ENCODE peak calls at places on chromosomes 12 and 14, in six cellular contexts. G is HCT116, E is HepG2, N is H1, P is K562, R is GM12878. K is an unnamed sample.

GRCh38 chr14:67270354-67270753 is 29.1 kb downstream of the PALS1 start:
- DNase-seq in G (no peak), E (no peak), N (no peak), P (no peak), R (no peak), K (no peak)

GRCh38 chr12:57764662-57765002 is 2.2 kb downstream of the CYP27B1 start:
- DNase-seq in G (no peak), E (no peak), N (peak), P (no peak), R (no peak), K (no peak)

GRCh38 chr14:94447986-94448808 is 4.4 kb downstream of the SERPINA11 start:
- DNase-seq in G (no peak), E (no peak), N (no peak), P (no peak), R (no peak), K (no peak)

GRCh38 chr12:130529781-130530180 is 186.3 kb downstream of the RIMBP2 start:
- DNase-seq in G (no peak), E (no peak), N (no peak), P (no peak), R (no peak), K (no peak)

GRCh38 chr12:97754306-97754705 is 291.7 kb downstream of the RMST start:
- DNase-seq in G (no peak), E (no peak), N (no peak), P (no peak), R (no peak), K (no peak)

GRCh38 chr12:69527506-69528272 is 57.5 kb downstream of the FRS2 start:
- DNase-seq in G (no peak), E (no peak), N (no peak), P (no peak), R (no peak), K (no peak)

GRCh38 chr12:122087431-122088180 is 9.1 kb downstream of the MLXIP start:
- DNase-seq in G (no peak), E (no peak), N (no peak), P (no peak), R (no peak), K (no peak)

GRCh38 chr14:79576434-79576833 is 634.9 kb downstream of the DIO2 start:
- DNase-seq in G (no peak), E (no peak), N (no peak), P (no peak), R (no peak), K (no peak)

GRCh38 chr12:67193705-67194104 is 75.5 kb upstream of the CAND1 start:
- DNase-seq in G (no peak), E (peak), N (peak), P (peak), R (no peak), K (peak)

GRCh38 chr12:52139579-52140062 is 52.2 kb downstream of the KRT80 start:
- DNase-seq in G (no peak), E (no peak), N (peak), P (peak), R (no peak), K (no peak)

GRCh38 chr14:61342941-61343340 is 21.6 kb downstream of the PRKCH start:
- DNase-seq in G (no peak), E (no peak), N (no peak), P (no peak), R (no peak), K (no peak)
- H3K4me3 ChIP-seq in G (no peak), E (no peak), N (no peak), P (no peak), R (peak), K (no peak)

GRCh38 chr14:74500417-74501134 is 7.0 kb downstream of the ISCA2 start:
- DNase-seq in G (no peak), E (no peak), N (no peak), P (no peak), R (no peak), K (no peak)
- TF ChIP-seq ZNF274 in G (no peak), E (no peak), N (no peak), P (no peak), R (no peak), K (no peak)

GRCh38 chr14:23237772-23238594 is at the start of gene RNF212B:
- DNase-seq in G (peak), E (peak), N (peak), P (peak), R (no peak), K (peak)
- H3K4me3 ChIP-seq in G (peak), E (peak), N (peak), P (peak), R (no peak), K (peak)

GRCh38 chr12:131770120-131770519 is 58.1 kb upstream of the MMP17 start:
- DNase-seq in G (no peak), E (no peak), N (no peak), P (no peak), R (no peak), K (no peak)

GRCh38 chr12:131775124-131775903 is 52.9 kb upstream of the MMP17 start:
- DNase-seq in G (no peak), E (no peak), N (no peak), P (no peak), R (no peak), K (no peak)

GRCh38 chr12:131774576-131774975 is 53.6 kb upstream of the MMP17 start:
- DNase-seq in G (no peak), E (no peak), N (no peak), P (no peak), R (no peak), K (no peak)

GRCh38 chr12:131775904-131776889 is 52.0 kb upstream of the MMP17 start:
- DNase-seq in G (no peak), E (no peak), N (no peak), P (no peak), R (peak), K (no peak)

GRCh38 chr12:131773582-131774221 is 54.5 kb upstream of the MMP17 start:
- DNase-seq in G (no peak), E (no peak), N (no peak), P (no peak), R (peak), K (no peak)
- TF ChIP-seq ZNF274 in G (no peak), E (no peak), N (no peak), P (no peak), R (no peak), K (no peak)

DNA sequence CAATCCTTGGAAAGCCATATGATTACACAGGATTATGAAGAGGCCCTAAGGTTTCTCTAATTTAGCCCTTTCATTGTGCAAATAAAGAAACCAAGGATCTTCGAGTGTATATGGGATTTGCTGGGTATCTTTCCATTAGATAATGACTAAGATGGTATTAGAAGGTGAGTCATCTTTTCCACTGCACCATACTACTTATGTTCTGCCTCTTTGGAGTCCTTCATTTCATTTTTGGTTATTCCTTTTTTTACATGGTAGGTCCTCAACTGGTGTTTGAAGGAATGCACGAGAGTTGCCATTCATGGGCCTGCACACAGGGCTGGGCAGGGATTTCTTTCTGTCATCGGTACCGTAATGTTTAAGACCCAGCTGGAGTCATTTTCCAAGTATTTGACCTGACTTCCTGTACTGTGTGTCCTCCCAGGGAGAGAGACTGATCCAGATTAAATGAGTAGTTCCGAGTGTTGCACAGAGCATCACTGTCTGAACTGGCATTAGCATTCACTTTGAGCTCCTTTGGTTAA is 85.7 kb downstream of the BORCS5 start:
- DNase-seq in G (peak), E (no peak), N (no peak), P (peak), R (no peak), K (no peak)
- H3K4me3 ChIP-seq in G (no peak), E (no peak), N (no peak), P (no peak), R (no peak), K (no peak)

DNA sequence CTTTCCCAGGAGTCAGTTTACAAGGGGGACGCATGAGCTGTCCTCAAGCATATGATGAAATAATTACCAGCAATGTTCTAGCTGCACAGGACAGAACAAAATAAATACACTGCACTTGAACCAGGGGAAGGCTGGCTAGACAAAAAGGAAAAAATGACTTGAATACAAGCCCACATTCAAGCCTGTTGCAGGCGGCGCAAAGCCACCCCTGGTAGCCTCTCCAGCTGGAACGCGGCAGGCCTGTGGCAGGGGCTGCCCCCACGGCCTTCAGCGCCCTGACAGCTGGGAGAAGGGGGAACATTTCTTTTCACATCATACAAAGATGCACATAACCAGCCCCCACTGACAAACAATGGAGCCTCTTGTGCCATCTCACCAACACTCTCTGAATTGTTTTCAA is 57.1 kb downstream of the TRAFD1 start:
- DNase-seq in G (no peak), E (no peak), N (no peak), P (no peak), R (no peak), K (no peak)
- TF ChIP-seq ZNF274 in G (no peak), E (no peak), N (no peak), P (no peak), R (no peak), K (no peak)

GRCh38 chr12:89384050-89384749 is 31.9 kb upstream of the DUSP6 start:
- DNase-seq in G (no peak), E (peak), N (peak), P (no peak), R (no peak), K (peak)
- H3K4me3 ChIP-seq in G (no peak), E (peak), N (no peak), P (no peak), R (no peak), K (no peak)

K was measured in NT2/D1.